ENCODE peak calls at places on chromosomes 4 and X, in six cellular contexts. E is H9, X is mesendoderm, I is IMR-90, V is mesenchymal stem cell, W is H1. A is an unnamed sample.

GRCh38 chr4:80767944-80768343 is 262.6 kb upstream of the BMP3 start:
- DNase-seq in E (no peak), W (no peak), I (peak), V (no peak), X (no peak), A (no peak)

GRCh38 chr4:102518703-102519131 is 17.6 kb downstream of the NFKB1 start:
- DNase-seq in V (no peak), X (no peak), I (no peak), W (no peak), E (no peak), A (no peak)

GRCh38 chr4:151266542-151266941 is 10.4 kb upstream of the PRSS48 start:
- DNase-seq in I (peak), X (no peak), V (no peak), W (no peak), E (no peak), A (no peak)

GRCh38 chr4:825969-826330 is at the start of gene CPLX1:
- DNase-seq in X (peak), V (peak), W (peak), I (no peak), E (no peak), A (no peak)

GRCh38 chr4:106266201-106266600 is 49.8 kb downstream of the TBCK start:
- DNase-seq in E (no peak), I (peak), W (no peak), V (peak), X (peak), A (no peak)

GRCh38 chr4:53461244-53461643 is 83.8 kb downstream of the FIP1L1 start:
- DNase-seq in X (peak), V (no peak), W (no peak), I (peak), E (no peak), A (no peak)

GRCh38 chr4:185384877-185385465 is 10.8 kb downstream of the LRP2BP start:
- DNase-seq in W (no peak), V (peak), E (no peak), I (no peak), X (no peak), A (no peak)

GRCh38 chr4:11495818-11496217 is 67.1 kb upstream of the HS3ST1 start:
- DNase-seq in X (no peak), E (no peak), V (no peak), I (no peak), W (no peak), A (no peak)

GRCh38 chrX:140733766-140734342 is 24.3 kb downstream of the LINC00632 start:
- DNase-seq in W (no peak), V (peak), E (no peak), I (peak), X (peak), A (no peak)

GRCh38 chr4:15451181-15451865 is 18.4 kb upstream of the CC2D2A start:
- DNase-seq in W (no peak), V (peak), E (no peak), I (peak), X (no peak), A (no peak)

GRCh38 chr4:184262901-184263300 is 45.2 kb upstream of the ENPP6 start:
- DNase-seq in V (peak), W (peak), I (peak), X (no peak), E (no peak), A (no peak)

GRCh38 chrX:7927259-7928167 is at the start of gene PNPLA4:
- DNase-seq in W (peak), V (peak), E (peak), I (peak), X (peak), A (peak)

GRCh38 chrX:131830400-131831184 is 192.5 kb upstream of the STK26 start:
- DNase-seq in V (peak), W (peak), X (peak), I (peak), E (peak), A (peak)

GRCh38 chrX:48472225-48472624 is 2.2 kb upstream of the SLC38A5 start:
- DNase-seq in E (no peak), W (no peak), I (no peak), X (no peak), V (no peak), A (no peak)

GRCh38 chrX:13825178-13825762 is 8.4 kb upstream of the GPM6B start:
- DNase-seq in E (no peak), V (no peak), I (no peak), W (no peak), X (no peak), A (no peak)

GRCh38 chr4:121139533-121140222 is 24.4 kb downstream of the TNIP3 start:
- DNase-seq in E (no peak), W (no peak), I (peak), X (no peak), V (peak), A (no peak)

GRCh38 chr4:188869581-188869980 is 730.3 kb downstream of the TRIML1 start:
- DNase-seq in W (no peak), I (peak), X (no peak), E (no peak), V (no peak), A (no peak)

GRCh38 chrX:108044554-108045256 is at the start of gene VSIG1:
- DNase-seq in V (no peak), I (no peak), E (no peak), X (no peak), W (no peak), A (no peak)

GRCh38 chr4:185826381-185826780 is 14.4 kb upstream of the SORBS2 start:
- DNase-seq in V (no peak), W (no peak), E (no peak), I (no peak), X (no peak), A (no peak)

GRCh38 chr4:67393699-67394281 is 151.5 kb downstream of the CENPC start:
- DNase-seq in X (peak), W (no peak), V (peak), I (peak), E (no peak), A (peak)

GRCh38 chr4:151489462-151490203 is 80.7 kb downstream of the FHIP1A start:
- DNase-seq in E (peak), V (no peak), X (peak), W (peak), I (no peak), A (no peak)

GRCh38 chrX:153649178-153649914 is 2.3 kb downstream of the DUSP9 start:
- DNase-seq in I (no peak), W (peak), V (no peak), E (peak), X (peak), A (no peak)

GRCh38 chrX:12906392-12906791 is at the start of gene TLR8:
- DNase-seq in W (no peak), E (no peak), I (no peak), X (no peak), V (no peak), A (no peak)

GRCh38 chr4:26242451-26242850 is 78.4 kb upstream of the RBPJ start:
- DNase-seq in E (no peak), V (no peak), W (no peak), I (peak), X (no peak), A (no peak)

GRCh38 chr4:14701389-14701788 is 300.9 kb upstream of the CPEB2 start:
- DNase-seq in W (no peak), E (no peak), I (no peak), X (no peak), V (no peak), A (no peak)

GRCh38 chr4:121462660-121463261 is 81.9 kb upstream of the QRFPR start:
- DNase-seq in I (peak), X (peak), W (no peak), V (peak), E (peak), A (peak)

GRCh38 chrX:97159916-97160800 is 276.4 kb downstream of the RPA4 start:
- DNase-seq in E (no peak), I (no peak), V (no peak), X (peak), W (no peak), A (peak)

GRCh38 chrX:99795495-99795894 is 614.6 kb downstream of the PCDH19 start:
- DNase-seq in I (no peak), V (no peak), W (no peak), E (no peak), X (no peak), A (no peak)

GRCh38 chr4:75726577-75726976 is 2.2 kb downstream of the USO1 start:
- DNase-seq in W (peak), E (no peak), X (no peak), V (peak), I (peak), A (no peak)

GRCh38 chr4:1492636-1493539 is 86.6 kb upstream of the NKX1-1 start:
- DNase-seq in E (no peak), W (peak), I (no peak), X (no peak), V (no peak), A (no peak)

GRCh38 chr4:142645478-142646108 is 200.5 kb downstream of the INPP4B start:
- DNase-seq in W (no peak), X (no peak), V (no peak), E (no peak), I (no peak), A (no peak)

GRCh38 chr4:179867300-179867878 is 2375.8 kb upstream of the TENM3 start:
- DNase-seq in E (peak), X (peak), W (peak), I (peak), V (peak), A (peak)

GRCh38 chr4:6502147-6502546 is 29.7 kb upstream of the PPP2R2C start:
- DNase-seq in V (no peak), W (peak), I (no peak), X (no peak), E (peak), A (no peak)

GRCh38 chr4:27048350-27049100 is 187.9 kb downstream of the STIM2 start:
- DNase-seq in X (peak), V (peak), W (no peak), E (no peak), I (peak), A (peak)

GRCh38 chr4:101199507-101200285 is 147.6 kb downstream of the PPP3CA start:
- DNase-seq in E (no peak), V (peak), I (peak), X (no peak), W (no peak), A (no peak)

GRCh38 chrX:105552395-105552794 is 269.9 kb upstream of the NRK start:
- DNase-seq in W (no peak), V (no peak), X (peak), E (no peak), I (no peak), A (no peak)

GRCh38 chr4:4395849-4396627 is 9.1 kb downstream of the NSG1 start:
- DNase-seq in V (peak), E (peak), W (peak), I (peak), X (peak), A (no peak)
- H2BK15ac ChIP-seq in V (peak), E (no peak), W (no peak), I (peak), X (no peak), A (no peak)

GRCh38 chr4:22986262-22986661 is 293.5 kb downstream of the GBA3 start:
- DNase-seq in X (no peak), W (no peak), E (no peak), V (no peak), I (no peak), A (no peak)
- H2BK15ac ChIP-seq in X (no peak), W (no peak), E (no peak), V (no peak), I (no peak), A (no peak)

GRCh38 chrX:150323020-150323419 is 40.1 kb upstream of the MAMLD1 start:
- DNase-seq in W (no peak), I (no peak), E (no peak), X (no peak), V (no peak), A (no peak)
- H2BK15ac ChIP-seq in W (no peak), I (no peak), E (no peak), X (no peak), V (no peak), A (no peak)

GRCh38 chrX:72127332-72127731 is 4.4 kb downstream of the RTL5 start:
- DNase-seq in I (no peak), V (no peak), X (no peak), E (no peak), W (no peak), A (no peak)

GRCh38 chrX:72129661-72130060 is 2.1 kb downstream of the RTL5 start:
- DNase-seq in V (no peak), W (no peak), I (no peak), X (no peak), E (no peak), A (no peak)

GRCh38 chrX:72126539-72127140 is 5.1 kb downstream of the RTL5 start:
- DNase-seq in V (peak), W (peak), X (peak), E (peak), I (peak), A (peak)

GRCh38 chrX:72128881-72129280 is 2.8 kb downstream of the RTL5 start:
- DNase-seq in W (peak), E (peak), I (no peak), V (no peak), X (peak), A (no peak)

DNA sequence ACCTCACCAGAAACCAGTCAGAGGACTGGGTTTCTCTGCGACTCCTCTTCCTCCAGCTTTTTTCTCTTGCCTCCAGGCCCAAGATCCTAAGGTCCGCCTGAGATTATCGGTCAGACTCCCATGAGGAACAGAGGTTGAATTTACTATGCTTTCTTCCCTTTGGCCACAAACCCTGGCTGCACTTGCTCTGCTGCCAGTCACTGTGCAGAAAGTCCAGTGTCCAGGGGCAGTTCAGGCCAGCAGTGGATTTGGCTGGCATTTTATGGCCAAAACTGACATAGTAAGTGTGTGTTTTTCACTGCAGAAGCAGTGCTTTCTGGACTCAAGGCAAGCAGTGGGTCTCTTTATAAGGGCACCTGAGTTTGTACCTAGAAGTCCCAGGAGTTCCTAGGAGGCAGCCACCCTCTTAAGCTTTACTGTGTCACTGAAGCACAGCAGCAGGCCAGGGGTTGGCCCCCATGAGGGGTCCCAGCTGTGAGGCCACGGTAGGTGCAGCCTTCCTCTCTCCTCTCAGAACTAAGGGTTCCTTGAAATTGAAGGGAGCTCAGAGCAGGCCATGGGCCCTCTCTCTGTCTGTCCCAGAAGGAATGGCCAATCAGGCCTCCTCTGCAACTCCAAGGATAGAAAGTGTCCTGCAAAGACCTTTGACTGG is 3.4 kb downstream of the RTL5 start:
- DNase-seq in E (no peak), X (no peak), W (no peak), V (no peak), I (no peak), A (no peak)
- H2BK15ac ChIP-seq in E (no peak), X (no peak), W (no peak), V (no peak), I (no peak), A (no peak)

GRCh38 chrX:87517571-87518141 is at the start of gene KLHL4:
- DNase-seq in E (peak), X (peak), V (peak), W (peak), I (peak), A (peak)

GRCh38 chrX:87516716-87517115 is 886 bp upstream of the KLHL4 start:
- DNase-seq in E (no peak), X (no peak), V (peak), I (peak), W (no peak), A (no peak)

DNA sequence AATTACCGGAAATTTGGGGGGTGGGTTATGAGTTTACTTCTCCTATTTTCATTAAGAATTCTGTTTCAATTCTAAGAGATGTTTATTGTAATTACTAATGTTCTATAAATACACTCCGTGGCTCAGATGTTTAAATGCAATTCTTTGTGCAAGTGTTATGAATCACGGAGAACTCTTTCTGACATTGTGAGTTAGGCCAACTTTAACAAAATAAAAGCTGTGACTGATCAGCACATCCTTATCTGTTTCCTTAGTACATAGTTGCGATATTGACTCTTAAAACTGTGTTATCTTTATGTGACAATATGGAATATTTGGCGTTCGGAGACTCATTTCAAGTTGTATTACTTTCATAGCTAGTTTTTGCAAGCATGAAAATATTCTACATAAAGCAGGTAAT is 902 bp downstream of the KLHL4 start:
- DNase-seq in X (no peak), W (no peak), I (peak), V (peak), E (no peak), A (no peak)
- H2BK15ac ChIP-seq in X (no peak), W (no peak), I (no peak), V (no peak), E (no peak), A (no peak)

GRCh38 chr4:39394706-39395105 is 12.0 kb upstream of the KLB start:
- DNase-seq in X (no peak), V (no peak), W (no peak), E (no peak), I (no peak), A (no peak)
- H2BK15ac ChIP-seq in X (no peak), V (no peak), W (no peak), E (no peak), I (no peak), A (no peak)

GRCh38 chrX:2974946-2975345 is 31.4 kb upstream of the ARSH start:
- DNase-seq in I (no peak), W (no peak), V (no peak), E (no peak), X (no peak), A (no peak)
- H2BK15ac ChIP-seq in I (no peak), W (no peak), V (no peak), E (no peak), X (no peak), A (no peak)

GRCh38 chr4:113347245-113347644 is 297.8 kb downstream of the ANK2 start:
- DNase-seq in W (no peak), V (no peak), X (no peak), I (no peak), E (no peak), A (no peak)
- H2BK15ac ChIP-seq in W (no peak), V (no peak), X (no peak), I (no peak), E (no peak), A (no peak)

GRCh38 chr4:3290476-3290875 is 2.3 kb upstream of the RGS12 start:
- DNase-seq in W (no peak), V (no peak), E (no peak), I (no peak), X (no peak), A (no peak)
- H2BK15ac ChIP-seq in W (no peak), V (no peak), E (no peak), I (no peak), X (no peak), A (peak)

DNA sequence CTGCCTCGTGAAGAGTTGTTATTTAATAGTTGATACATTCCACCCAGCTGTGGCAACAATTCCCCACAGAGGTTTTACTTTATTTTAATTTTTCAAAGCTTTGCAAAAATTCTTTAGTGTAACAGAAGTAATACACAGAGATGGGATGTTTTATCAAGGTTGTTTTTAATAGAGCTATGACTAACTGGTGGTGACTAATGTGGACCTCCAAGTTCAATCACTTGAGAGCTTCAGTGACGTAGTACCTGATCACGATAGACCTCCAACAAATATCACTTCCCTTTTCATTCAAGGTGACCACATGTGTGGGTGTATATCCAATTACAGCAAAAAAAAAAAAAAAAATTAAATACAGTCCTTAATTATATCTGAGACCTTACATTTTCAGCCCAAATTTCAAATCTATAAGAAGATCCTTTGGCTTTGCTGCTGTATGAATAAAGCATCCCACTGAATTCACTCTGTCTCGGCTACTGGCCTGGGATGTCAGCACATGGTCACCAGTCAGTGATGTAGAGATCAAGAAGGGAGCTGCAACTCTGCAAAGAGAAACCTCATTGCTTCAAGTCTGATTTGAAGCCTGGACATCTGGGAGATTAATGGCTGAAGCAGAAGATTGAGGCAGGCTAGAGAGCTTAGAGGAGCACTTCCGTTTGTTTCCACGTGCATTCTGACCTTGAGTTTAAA is 346.0 kb upstream of the NOCT start:
- DNase-seq in I (peak), V (peak), E (no peak), W (no peak), X (no peak), A (no peak)
- H2BK15ac ChIP-seq in I (peak), V (no peak), E (no peak), W (no peak), X (no peak), A (no peak)

A was measured in neuronal stem cell.